ENCODE peak calls at places on chromosomes 2 and 18, in six cellular contexts. H, C, Q, Z, S and Y are unnamed samples.
A peak's percentile ranks its signal among the peaks of the same experiment; 100 is the strongest.

GRCh38 chr2:212078103-212078502 is 460.5 kb downstream of the ERBB4 start:
- DNase-seq in Z (no peak), Q (no peak), S (no peak), C (no peak), H (no peak), Y (no peak)

GRCh38 chr2:41853427-41854191 is 194.2 kb upstream of the PKDCC start:
- DNase-seq in S (peak; percentile 71), Q (no peak), C (peak; percentile 65), Z (peak; percentile 25), H (peak; percentile 86), Y (peak; percentile 64)

GRCh38 chr2:152260939-152261338 is 74.0 kb upstream of the FMNL2 start:
- DNase-seq in Z (no peak), H (no peak), S (no peak), C (no peak), Q (no peak), Y (no peak)

GRCh38 chr2:3504741-3505140 is 14.6 kb downstream of the ADI1 start:
- DNase-seq in C (no peak), Q (no peak), H (no peak), Z (no peak), S (no peak), Y (no peak)

GRCh38 chr2:210028178-210028577 is 25.7 kb downstream of the RPE start:
- DNase-seq in Z (no peak), S (no peak), C (no peak), Q (no peak), H (no peak), Y (no peak)

GRCh38 chr2:222969491-222969890 is 82.5 kb upstream of the KCNE4 start:
- DNase-seq in H (no peak), Z (no peak), C (peak; percentile 80), S (no peak), Q (no peak), Y (no peak)

GRCh38 chr18:79942211-79942610 is 9.2 kb downstream of the SLC66A2 start:
- DNase-seq in H (no peak), C (no peak), Z (no peak), S (no peak), Q (peak; percentile 41), Y (no peak)

GRCh38 chr2:34103437-34103836 is 504.3 kb upstream of the FAM98A start:
- DNase-seq in Q (no peak), S (no peak), H (no peak), C (no peak), Z (no peak), Y (no peak)

GRCh38 chr2:144446136-144446535 is 73.8 kb downstream of the ZEB2 start:
- DNase-seq in Q (no peak), Z (no peak), C (no peak), S (no peak), H (no peak), Y (no peak)

GRCh38 chr2:144445196-144445595 is 74.7 kb downstream of the ZEB2 start:
- DNase-seq in H (no peak), Z (no peak), C (no peak), S (no peak), Q (no peak), Y (no peak)

GRCh38 chr2:144441711-144442141 is 78.2 kb downstream of the ZEB2 start:
- DNase-seq in Z (no peak), Q (no peak), S (no peak), H (no peak), C (no peak), Y (no peak)

GRCh38 chr2:144443837-144444236 is 76.1 kb downstream of the ZEB2 start:
- DNase-seq in H (no peak), Z (no peak), C (no peak), Q (no peak), S (no peak), Y (no peak)

DNA sequence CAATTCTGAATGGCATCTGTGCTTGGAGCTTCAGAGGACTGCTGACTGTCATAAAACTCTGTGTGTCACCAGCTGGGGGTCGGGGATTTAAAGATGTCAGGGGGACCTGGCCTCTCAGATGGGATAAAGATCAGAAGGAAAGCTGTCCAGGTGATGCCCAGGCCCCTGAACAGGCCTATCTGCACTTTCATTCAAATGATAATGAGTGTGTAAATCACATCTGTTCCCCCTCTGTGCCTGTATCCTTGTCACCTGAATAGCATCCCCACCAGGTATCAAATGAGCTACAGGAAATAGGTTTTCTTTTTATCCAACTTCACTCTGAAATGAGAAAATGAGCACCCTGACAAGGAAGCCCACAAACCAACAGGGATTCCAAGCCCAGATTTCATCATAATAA is 75.5 kb downstream of the ZEB2 start:
- DNase-seq in S (no peak), H (peak; percentile 41), C (no peak), Z (no peak), Q (no peak), Y (no peak)
- H3K36me3 ChIP-seq in S (no peaks in the 10 kb centered on the region), H (no peaks in the 10 kb centered on the region), C (peaks cover 2% of the 10 kb centered on the region), Z (no peaks in the 10 kb centered on the region), Q (no peaks in the 10 kb centered on the region), Y (no peaks in the 10 kb centered on the region)

DNA sequence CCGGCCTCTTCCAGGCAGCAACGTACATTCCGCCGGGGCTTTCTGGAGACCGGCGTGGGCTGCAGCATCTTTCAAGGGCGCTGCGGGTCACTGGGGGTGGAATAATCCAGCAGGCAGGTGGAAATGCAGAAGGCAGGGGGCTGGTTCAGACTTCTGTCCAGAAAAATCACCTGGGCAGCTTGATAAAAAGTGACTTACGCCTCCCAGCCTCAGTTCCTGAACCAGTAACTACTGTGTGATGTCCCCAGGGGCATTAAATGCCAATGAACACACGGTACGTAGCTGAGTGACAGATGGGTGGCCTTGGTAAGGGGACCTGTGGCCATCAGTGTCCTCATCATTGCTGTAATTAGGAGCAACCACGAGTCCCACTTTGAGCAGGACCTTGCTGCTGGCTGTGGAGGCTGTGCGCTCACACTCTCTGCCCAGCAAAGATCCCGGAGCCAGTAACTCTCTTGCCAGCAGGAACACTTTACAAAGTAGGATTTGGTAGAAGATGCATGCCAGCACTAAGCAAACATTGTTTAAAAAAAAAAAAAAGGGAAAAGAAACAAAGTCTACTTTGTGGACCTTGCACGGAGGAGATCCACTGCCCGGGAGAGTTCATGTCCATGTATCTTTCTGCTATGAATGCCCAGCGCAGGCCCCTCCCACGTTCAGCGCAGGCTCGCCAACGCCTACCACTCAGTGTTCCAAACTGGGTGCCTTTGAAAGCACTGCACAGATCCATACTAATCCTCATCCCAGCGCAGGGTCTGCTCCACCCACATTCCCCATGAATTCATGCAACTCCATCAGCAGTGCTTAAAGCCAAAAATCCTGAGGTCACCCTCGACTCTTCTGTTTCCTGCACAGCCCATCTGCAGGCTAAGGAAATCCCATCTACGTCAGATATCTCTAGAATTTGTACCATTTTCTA is 177.2 kb downstream of the HDAC4 start:
- DNase-seq in H (no peak), Z (no peak), S (peak; percentile 79), Q (no peak), C (peak; percentile 53), Y (peak; percentile 80)
- H3K27ac ChIP-seq in H (no peak overlapping the region), Z (no peak overlapping the region), S (peak overlapping the region; percentile 59), Q (peak overlapping the region; percentile 90), C (peak overlapping the region; percentile 24), Y (peak overlapping the region; percentile 92)

GRCh38 chr2:190896477-190896876 is 15.9 kb downstream of the GLS start:
- DNase-seq in H (no peak), Q (no peak), Z (no peak), S (no peak), C (no peak), Y (no peak)
- H3K4me3 ChIP-seq in H (no peak overlapping the region), Q (no peak overlapping the region), Z (no peak overlapping the region), S (no peak overlapping the region), C (no peak overlapping the region), Y (no peak overlapping the region)

DNA sequence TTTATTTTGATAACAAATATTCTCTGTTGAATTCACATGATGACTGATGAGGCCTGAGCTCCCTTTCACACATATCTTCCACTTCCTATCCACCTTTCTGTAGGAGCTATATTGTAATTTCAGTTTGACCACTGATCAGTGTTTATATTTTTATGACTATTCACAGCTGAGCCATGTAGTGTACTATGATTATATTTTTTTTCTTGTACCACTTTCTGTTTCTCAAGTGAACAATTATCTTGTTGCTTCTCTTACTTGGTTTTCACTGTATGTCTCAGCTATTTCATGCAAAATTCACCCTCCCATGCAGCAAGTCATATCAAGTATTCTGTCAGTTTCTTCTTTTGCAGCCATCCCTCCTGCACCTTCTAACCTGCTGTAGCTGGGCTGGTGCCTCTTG is 78.4 kb downstream of the TMEM247 start:
- DNase-seq in C (no peak), H (no peak), Z (no peak), Q (no peak), S (no peak), Y (no peak)
- H3K36me3 ChIP-seq in C (peaks cover 27% of the 10 kb centered on the region), H (no peaks in the 10 kb centered on the region), Z (no peaks in the 10 kb centered on the region), Q (no peaks in the 10 kb centered on the region), S (no peaks in the 10 kb centered on the region), Y (peaks cover 16% of the 10 kb centered on the region)

GRCh38 chr2:20424300-20425290 is 22.3 kb upstream of the RHOB start:
- DNase-seq in S (no peak), Q (peak; percentile 89), H (no peak), C (peak; percentile 93), Z (peak; percentile 51), Y (peak; percentile 62)
- H3K27ac ChIP-seq in S (no peak overlapping the region), Q (peak overlapping the region; percentile 89), H (no peak overlapping the region), C (peak overlapping the region; percentile 68), Z (no peak overlapping the region), Y (peak overlapping the region; percentile 51)

DNA sequence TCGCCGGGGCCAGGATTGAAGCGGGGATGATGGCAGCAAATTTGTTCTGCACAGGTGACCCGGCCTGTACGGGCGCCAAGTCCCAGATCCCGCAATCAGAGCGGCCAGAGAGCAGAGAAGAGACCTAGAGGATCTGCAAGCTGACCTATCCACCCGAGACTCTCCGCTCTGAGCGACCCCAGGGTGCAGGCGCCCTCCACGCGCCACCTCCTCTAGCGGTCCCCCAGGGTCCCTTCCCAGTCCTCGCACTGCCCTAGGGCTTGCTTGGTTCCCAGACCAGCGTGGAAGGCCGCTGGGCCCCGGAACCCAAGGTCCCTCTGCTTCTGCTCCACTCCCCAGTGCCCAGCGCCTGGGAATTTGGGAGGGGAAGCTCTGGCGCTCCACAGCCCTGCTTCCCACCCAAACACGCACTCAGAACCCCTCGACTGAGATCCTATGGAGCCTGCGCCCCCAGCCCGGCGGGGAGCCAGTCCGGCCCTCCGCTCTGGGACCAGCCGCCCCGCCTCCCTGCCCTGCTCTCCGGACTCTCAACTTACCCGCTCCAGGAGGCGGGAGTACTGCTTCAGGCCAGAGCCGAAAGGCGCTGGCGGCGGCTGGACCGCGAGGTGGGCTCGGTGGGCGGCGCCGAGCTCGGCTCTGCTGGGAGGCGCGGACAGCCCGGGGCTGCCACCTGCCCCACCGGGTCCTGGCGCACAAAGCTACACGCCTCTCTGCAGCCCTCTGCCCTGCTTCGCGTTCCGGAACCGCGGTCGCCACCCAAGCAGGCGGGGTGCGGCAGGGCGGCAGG is 3.0 kb upstream of the SIX3 start:
- DNase-seq in S (peak; percentile 26), H (peak; percentile 85), Q (peak; percentile 74), Z (no peak), C (no peak), Y (no peak)
- H3K4me3 ChIP-seq in S (peak overlapping the region; percentile 49), H (peak overlapping the region; percentile 96), Q (peak overlapping the region; percentile 10), Z (peak overlapping the region; percentile 29), C (no peak overlapping the region), Y (no peak overlapping the region)

GRCh38 chr2:206150168-206150567 is 9.1 kb downstream of the NDUFS1 start:
- DNase-seq in Q (no peak), Z (no peak), C (no peak), S (no peak), H (no peak), Y (no peak)
- H3K36me3 ChIP-seq in Q (peaks cover 29% of the 10 kb centered on the region), Z (peaks cover 32% of the 10 kb centered on the region), C (peaks cover 24% of the 10 kb centered on the region), S (peaks cover 16% of the 10 kb centered on the region), H (peaks cover 38% of the 10 kb centered on the region), Y (peaks cover 57% of the 10 kb centered on the region)